ENCODE peak calls at places on chromosomes 4 and X, in six cellular contexts. P is Calu3, K is aorta, N is esophagus muscularis mucosa, S is kidney tubule cell, I is posterior cingulate gyrus. D is an unnamed sample.

GRCh38 chrX:42714981-42715688 is 62.8 kb downstream of the PPP1R2C start:
- DNase-seq in N (no peak), I (peak; percentile 64), S (peak; percentile 75), K (peak; percentile 60), P (peak; percentile 36), D (peak; percentile 52)

GRCh38 chrX:131830400-131831184 is 192.5 kb upstream of the STK26 start:
- DNase-seq in I (peak; percentile 53), P (peak; percentile 74), N (no peak), K (peak; percentile 78), S (peak; percentile 78), D (peak; percentile 64)

GRCh38 chr4:40693946-40694345 is 55.8 kb upstream of the NSUN7 start:
- DNase-seq in K (no peak), I (no peak), P (no peak), S (no peak), N (no peak), D (no peak)

GRCh38 chrX:21398424-21398823 is 24.2 kb downstream of the CNKSR2 start:
- DNase-seq in N (no peak), S (no peak), K (no peak), I (no peak), P (no peak), D (no peak)

GRCh38 chrX:9729161-9729885 is 36.3 kb downstream of the GPR143 start:
- DNase-seq in N (no peak), S (no peak), K (no peak), P (no peak), I (no peak), D (no peak)

GRCh38 chr4:39243462-39243861 is 61.1 kb downstream of the WDR19 start:
- DNase-seq in P (no peak), I (no peak), N (no peak), K (no peak), S (no peak), D (no peak)

GRCh38 chr4:45331796-45332195 is 605.4 kb upstream of the GNPDA2 start:
- DNase-seq in N (no peak), S (no peak), I (no peak), K (no peak), P (no peak), D (no peak)

GRCh38 chr4:74304136-74304628 is 4.1 kb upstream of the EPGN start:
- DNase-seq in I (no peak), P (no peak), S (no peak), N (no peak), K (no peak), D (no peak)

GRCh38 chr4:122044496-122044895 is 92.6 kb upstream of the TRPC3 start:
- DNase-seq in S (no peak), N (no peak), P (no peak), I (no peak), K (no peak), D (no peak)

GRCh38 chr4:113496698-113497097 is 264.8 kb downstream of the CAMK2D start:
- DNase-seq in K (no peak), S (no peak), I (no peak), P (no peak), N (no peak), D (no peak)

GRCh38 chr4:113452152-113452551 is 309.4 kb downstream of the CAMK2D start:
- DNase-seq in K (no peak), N (no peak), P (no peak), S (no peak), I (no peak), D (no peak)

GRCh38 chr4:101833455-101833854 is 42.9 kb downstream of the BANK1 start:
- DNase-seq in N (no peak), I (no peak), K (no peak), S (peak; percentile 11), P (no peak), D (no peak)

GRCh38 chr4:55921093-55921492 is 27.7 kb upstream of the CEP135 start:
- DNase-seq in N (no peak), P (no peak), I (no peak), S (no peak), K (no peak), D (no peak)

GRCh38 chr4:126086041-126086440 is 771.3 kb downstream of the FAT4 start:
- DNase-seq in K (no peak), S (no peak), N (no peak), I (no peak), P (no peak), D (no peak)